ENCODE peak calls at places on chromosomes 3 and 15, in four cellular contexts. R, Y, B and E are unnamed samples.

GRCh38 chr3:105746226-105746996 is 122.4 kb downstream of the CBLB start:
- DNase-seq in R (no peak), Y (peak), B (no peak), E (no peak)

GRCh38 chr3:181253796-181254195 is 264.3 kb upstream of the DNAJC19 start:
- DNase-seq in R (no peak), Y (no peak), B (no peak), E (no peak)

GRCh38 chr3:83438177-83438576 is 1520.6 kb upstream of the CADM2 start:
- DNase-seq in R (no peak), Y (no peak), B (no peak), E (peak)

GRCh38 chr15:63232400-63232799 is 43.0 kb downstream of the RAB8B start:
- DNase-seq in R (no peak), Y (no peak), B (no peak), E (no peak)

GRCh38 chr15:50940506-50940905 is 32.0 kb downstream of the AP4E1 start:
- DNase-seq in R (no peak), Y (no peak), B (no peak), E (no peak)

GRCh38 chr15:38254065-38254883 is 1.6 kb downstream of the SPRED1 start:
- DNase-seq in R (peak), Y (peak), B (peak), E (peak)

GRCh38 chr3:9214185-9214584 is 35.3 kb downstream of the SRGAP3 start:
- DNase-seq in R (no peak), Y (no peak), B (no peak), E (no peak)

GRCh38 chr3:128187495-128187894 is 34.2 kb downstream of the EEFSEC start:
- DNase-seq in R (no peak), Y (no peak), B (no peak), E (no peak)

GRCh38 chr3:41441568-41441967 is 242.3 kb downstream of the CTNNB1 start:
- DNase-seq in R (no peak), Y (no peak), B (no peak), E (no peak)

GRCh38 chr3:172061724-172062184 is 22.4 kb downstream of the FNDC3B start:
- DNase-seq in R (peak), Y (no peak), B (no peak), E (no peak)

GRCh38 chr3:79012946-79013362 is 754.8 kb downstream of the ROBO1 start:
- DNase-seq in R (no peak), Y (no peak), B (no peak), E (no peak)

GRCh38 chr3:136949708-136950107 is 8.1 kb upstream of the IL20RB start:
- DNase-seq in R (peak), Y (no peak), B (no peak), E (no peak)

GRCh38 chr3:123416647-123417046 is 32.2 kb downstream of the ADCY5 start:
- DNase-seq in R (no peak), Y (no peak), B (no peak), E (no peak)

GRCh38 chr3:43505351-43505750 is 116.5 kb downstream of the ANO10 start:
- DNase-seq in R (peak), Y (no peak), B (no peak), E (no peak)

GRCh38 chr3:100537646-100538338 is 45.4 kb downstream of the TMEM45A start:
- DNase-seq in R (no peak), Y (no peak), B (no peak), E (no peak)

GRCh38 chr3:173747427-173747826 is 349.9 kb downstream of the NLGN1 start:
- DNase-seq in R (no peak), Y (no peak), B (no peak), E (no peak)

GRCh38 chr3:63228087-63228486 is 50.0 kb upstream of the SYNPR start:
- DNase-seq in R (no peak), Y (no peak), B (no peak), E (no peak)

GRCh38 chr15:74609938-74610301 is 5.7 kb upstream of the CLK3 start:
- DNase-seq in R (no peak), Y (no peak), B (no peak), E (no peak)

GRCh38 chr3:4060064-4060463 is 243.1 kb upstream of the SETMAR start:
- DNase-seq in R (peak), Y (no peak), B (no peak), E (peak)

GRCh38 chr15:59686389-59686788 is 2.7 kb downstream of the BNIP2 start:
- DNase-seq in R (no peak), Y (no peak), B (no peak), E (no peak)

GRCh38 chr15:42371125-42371524 is 11.8 kb downstream of the CAPN3 start:
- DNase-seq in R (peak), Y (no peak), B (no peak), E (no peak)

GRCh38 chr15:83323296-83323711 is 38.8 kb upstream of the BNC1 start:
- DNase-seq in R (peak), Y (peak), B (peak), E (peak)

GRCh38 chr3:15467227-15468181 is 40.1 kb downstream of the EAF1 start:
- DNase-seq in R (no peak), Y (no peak), B (no peak), E (no peak)

GRCh38 chr15:50358805-50359204 is 3.8 kb upstream of the GABPB1 start:
- DNase-seq in R (peak), Y (peak), B (no peak), E (peak)

GRCh38 chr15:81531141-81531592 is 157.2 kb upstream of the TMC3 start:
- DNase-seq in R (no peak), Y (no peak), B (peak), E (peak)

GRCh38 chr3:136659253-136659652 is 92.9 kb downstream of the STAG1 start:
- DNase-seq in R (peak), Y (no peak), B (peak), E (no peak)

GRCh38 chr15:89654847-89655805 is at the start of gene KIF7:
- DNase-seq in R (peak), Y (peak), B (no peak), E (peak)

GRCh38 chr3:192817053-192817452 is 89.7 kb upstream of the FGF12 start:
- DNase-seq in R (peak), Y (no peak), B (no peak), E (no peak)

GRCh38 chr3:136862611-136862951 is 573 bp downstream of the NCK1 start:
- DNase-seq in R (peak), Y (peak), B (no peak), E (peak)

GRCh38 chr3:98986073-98986472 is 84.6 kb upstream of the DCBLD2 start:
- DNase-seq in R (peak), Y (no peak), B (peak), E (peak)

GRCh38 chr3:15217841-15218267 is 11.8 kb downstream of the CAPN7 start:
- DNase-seq in R (no peak), Y (no peak), B (no peak), E (no peak)

GRCh38 chr15:93071469-93071891 is 17.5 kb downstream of the RGMA start:
- DNase-seq in R (peak), Y (no peak), B (no peak), E (no peak)

GRCh38 chr3:129702934-129703712 is 96.6 kb upstream of the PLXND1 start:
- DNase-seq in R (no peak), Y (no peak), B (no peak), E (no peak)

GRCh38 chr15:69994429-69995201 is 103.1 kb downstream of the TLE3 start:
- DNase-seq in R (no peak), Y (no peak), B (no peak), E (no peak)

GRCh38 chr15:45714501-45715488 is 80.0 kb downstream of the SQOR start:
- DNase-seq in R (peak), Y (no peak), B (peak), E (peak)

DNA sequence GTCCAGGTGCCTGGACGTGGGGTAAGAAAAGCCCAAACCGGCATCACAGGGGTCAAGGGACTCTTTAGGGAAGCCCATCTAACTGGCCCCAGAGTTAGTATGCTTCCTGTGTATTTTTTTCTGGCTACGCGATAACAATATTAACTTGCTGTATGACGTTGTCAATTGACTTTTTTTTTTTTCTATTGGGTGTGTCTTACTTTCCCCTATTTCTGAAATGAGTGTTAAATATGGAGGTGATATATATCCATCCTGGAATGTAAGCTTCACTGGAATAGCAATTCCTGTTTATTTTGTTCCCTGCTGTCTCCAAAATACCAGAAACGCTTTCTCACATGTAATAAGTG is 598 bp upstream of the GMNC start:
- DNase-seq in R (no peak), Y (no peak), B (no peak), E (no peak)
- H3K4me3 ChIP-seq in R (peak), Y (peak), B (peak), E (peak)

GRCh38 chr15:40357246-40357645 is 773 bp upstream of the DISP2 start:
- DNase-seq in R (no peak), Y (no peak), B (no peak), E (no peak)
- H3K4me3 ChIP-seq in R (no peak), Y (no peak), B (peak), E (no peak)

DNA sequence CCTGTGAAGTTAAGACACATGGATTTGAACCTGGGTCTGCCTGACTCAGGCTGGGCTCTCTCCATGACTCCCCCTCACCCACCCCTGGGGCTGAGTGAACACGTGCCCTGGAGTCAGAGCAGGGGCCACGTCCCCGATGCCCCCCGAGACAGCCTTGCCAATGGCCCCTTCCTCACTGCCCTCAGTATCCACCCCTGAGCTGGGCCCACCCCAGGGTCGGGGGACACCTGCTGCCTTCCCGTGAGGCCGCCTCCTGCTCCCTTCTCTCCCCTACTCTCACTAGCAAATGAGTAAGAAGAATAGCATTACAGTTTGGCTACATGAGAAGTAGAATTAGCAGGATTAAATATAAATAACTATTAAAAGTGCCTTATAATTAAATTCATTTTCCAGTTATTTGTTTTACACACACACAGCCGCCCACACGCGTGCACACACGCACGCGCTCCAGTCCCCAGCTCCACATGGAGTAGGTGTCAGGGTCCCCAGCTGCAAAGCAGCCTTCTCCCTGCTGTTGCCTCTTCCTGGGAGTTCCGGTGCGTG is 117.4 kb upstream of the LINGO1 start:
- DNase-seq in R (no peak), Y (no peak), B (no peak), E (no peak)
- H3K4me3 ChIP-seq in R (no peak), Y (no peak), B (no peak), E (no peak)

DNA sequence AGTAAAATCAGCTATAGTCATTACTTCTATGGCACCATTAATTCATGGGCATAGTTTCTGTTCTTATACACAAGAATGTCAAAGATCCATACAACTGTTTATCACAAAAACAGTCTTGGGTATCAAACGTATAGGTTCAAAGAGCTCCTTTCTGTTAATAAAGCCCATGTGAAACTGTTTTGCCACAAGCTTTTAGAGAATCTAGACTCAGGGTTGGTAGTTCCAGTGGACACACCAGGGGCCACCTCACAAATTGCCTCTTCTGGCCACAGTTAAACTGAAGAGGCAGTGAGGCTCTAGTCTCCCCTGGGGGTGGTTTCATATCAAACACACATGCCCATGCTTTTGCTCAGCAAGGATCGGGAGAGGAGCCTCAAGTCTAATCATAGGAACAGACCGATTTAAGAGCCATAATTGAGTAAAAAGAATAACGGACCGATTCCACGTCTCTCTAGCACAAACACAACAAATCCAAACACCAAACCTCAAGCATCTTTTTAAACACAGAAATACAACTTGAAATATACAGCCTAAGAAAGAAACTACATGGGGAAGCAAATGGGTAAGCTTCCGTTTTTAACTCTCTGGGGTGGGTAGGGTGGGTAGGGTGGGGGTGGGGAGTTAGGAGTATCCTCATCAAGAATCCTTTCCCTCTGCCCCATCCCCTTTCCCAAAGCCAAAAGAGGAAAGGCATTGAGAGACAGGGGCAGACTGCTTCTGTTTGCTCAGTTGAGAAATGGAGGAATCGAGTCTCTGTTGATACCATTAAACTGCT is 443.3 kb downstream of the MAGI1 start:
- DNase-seq in R (no peak), Y (no peak), B (no peak), E (no peak)
- H3K4me3 ChIP-seq in R (no peak), Y (no peak), B (no peak), E (no peak)

GRCh38 chr15:94235041-94235440 is 3.7 kb downstream of the MCTP2 start:
- DNase-seq in R (no peak), Y (no peak), B (no peak), E (no peak)
- H3K4me3 ChIP-seq in R (no peak), Y (no peak), B (no peak), E (no peak)

GRCh38 chr3:194315965-194316361 is 35.2 kb downstream of the CPN2 start:
- DNase-seq in R (peak), Y (no peak), B (no peak), E (no peak)

GRCh38 chr3:194313642-194314430 is 37.3 kb downstream of the CPN2 start:
- DNase-seq in R (peak), Y (no peak), B (no peak), E (peak)

GRCh38 chr3:194312743-194313281 is 38.3 kb downstream of the CPN2 start:
- DNase-seq in R (peak), Y (no peak), B (no peak), E (peak)

GRCh38 chr3:194315088-194315964 is 35.8 kb downstream of the CPN2 start:
- DNase-seq in R (peak), Y (peak), B (peak), E (peak)

DNA sequence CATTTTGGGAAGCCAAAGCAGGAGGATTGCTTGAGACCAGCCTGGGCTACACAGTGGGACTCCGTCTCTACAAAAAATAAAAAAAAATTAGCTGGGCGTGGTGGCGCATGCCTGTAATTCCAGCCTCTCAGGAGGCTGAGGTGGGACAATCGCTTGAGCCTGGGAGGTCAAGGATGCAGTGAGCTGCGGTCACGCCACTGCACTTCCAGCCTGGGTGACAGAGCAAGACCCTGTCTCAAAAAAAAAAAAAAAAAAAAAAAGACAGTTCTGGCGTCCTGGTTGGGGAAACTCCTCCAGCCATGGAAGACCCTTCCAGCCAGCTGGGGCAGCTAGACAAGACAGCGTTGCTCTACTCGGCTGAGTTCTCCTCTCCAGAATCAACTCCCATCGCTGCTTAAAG is 36.5 kb downstream of the CPN2 start:
- DNase-seq in R (no peak), Y (no peak), B (no peak), E (no peak)
- H3K4me3 ChIP-seq in R (no peak), Y (peak), B (no peak), E (no peak)

GRCh38 chr3:197752107-197752506 is 2.4 kb downstream of the FYTTD1 start:
- DNase-seq in R (no peak), Y (no peak), B (no peak), E (no peak)
- H3K4me3 ChIP-seq in R (peak), Y (no peak), B (peak), E (peak)

DNA sequence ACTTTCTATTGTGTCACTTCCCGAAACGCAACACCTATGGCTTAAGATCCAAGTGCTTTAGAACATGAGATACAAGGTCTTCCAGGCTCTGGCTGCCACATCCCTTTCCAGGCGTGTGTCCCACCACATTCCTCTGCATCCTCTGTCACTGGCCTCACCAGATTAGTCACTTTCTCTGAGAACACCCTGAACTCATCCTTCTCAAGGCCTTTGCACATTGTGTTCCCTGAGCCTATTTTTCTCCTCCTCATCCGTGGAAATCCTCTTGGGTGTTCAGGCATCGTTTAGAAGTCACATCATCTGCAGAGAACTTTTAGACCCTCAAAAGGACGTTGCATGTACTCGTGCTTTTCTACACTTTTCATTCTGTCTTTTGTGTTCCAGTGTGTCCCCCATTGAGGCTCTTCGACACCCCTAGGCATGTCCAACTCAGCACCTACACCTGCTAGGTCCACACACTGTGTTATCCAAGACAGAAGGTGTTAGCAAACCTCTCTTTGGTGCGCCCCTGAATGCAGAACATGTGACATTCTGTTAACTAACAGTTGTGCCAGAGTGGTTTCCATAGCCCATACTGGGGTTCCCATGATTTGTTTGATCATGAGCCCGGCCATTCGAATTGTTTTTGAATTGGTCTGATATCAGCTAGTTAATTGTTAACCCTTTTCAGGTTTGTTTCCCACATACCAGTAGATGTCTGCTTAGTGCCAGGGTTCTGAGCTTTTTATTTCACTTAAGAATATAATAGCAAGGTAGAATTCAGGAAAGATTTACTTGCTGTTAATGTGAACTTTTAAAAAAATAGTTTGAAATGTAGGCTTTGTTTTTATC is 67.2 kb downstream of the LPP start:
- DNase-seq in R (peak), Y (no peak), B (no peak), E (no peak)
- H3K4me3 ChIP-seq in R (no peak), Y (no peak), B (no peak), E (no peak)

GRCh38 chr3:177281292-177281942 is 84.1 kb upstream of the TBL1XR1 start:
- DNase-seq in R (no peak), Y (no peak), B (no peak), E (no peak)
- H3K4me3 ChIP-seq in R (no peak), Y (no peak), B (no peak), E (no peak)

DNA sequence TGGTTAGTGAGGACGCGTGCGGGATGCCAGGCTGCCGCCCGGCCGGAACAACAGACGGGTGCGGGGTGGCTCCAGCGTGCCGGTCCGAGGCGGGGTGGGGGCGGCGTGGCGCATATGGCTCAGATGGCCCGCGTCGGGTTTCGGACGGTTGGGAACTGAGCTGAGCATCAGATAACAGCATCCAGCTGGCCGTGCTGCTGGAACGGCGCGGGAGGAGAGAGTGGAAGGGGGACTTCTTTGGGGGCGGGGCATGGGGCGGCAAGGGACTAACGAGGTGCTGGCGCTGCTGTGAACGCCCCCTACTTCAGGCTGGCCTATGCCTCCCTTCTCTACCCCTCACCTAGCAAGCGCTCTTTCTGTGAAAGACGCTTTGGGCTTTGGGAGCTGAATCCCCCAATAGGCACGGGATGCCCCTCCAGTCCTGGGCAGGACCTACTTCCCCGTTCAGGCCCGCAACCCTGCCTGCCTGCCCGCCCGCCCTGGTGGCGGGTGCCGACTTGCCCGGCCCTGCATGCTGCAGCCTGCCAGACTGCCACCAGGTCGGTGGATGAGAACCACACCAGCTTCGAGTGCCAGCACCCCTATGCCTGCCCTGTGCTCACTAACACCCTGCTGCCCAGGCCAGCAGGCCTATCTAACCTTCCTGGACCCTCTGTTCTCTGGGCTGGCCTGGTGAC is 541 bp downstream of the INKA1 start:
- DNase-seq in R (no peak), Y (no peak), B (peak), E (peak)
- H3K4me3 ChIP-seq in R (peak), Y (peak), B (peak), E (peak)